ENCODE peak calls at places on chromosomes 6 and 20, in four cellular contexts. One of them, this sample, is unnamed.

GRCh38 chr6:136677822-136678221 is 114.5 kb downstream of the MAP3K5 start:
- DNase-seq in OCI-LY7: no peak
- DNase-seq in AG09309: no peak
- DNase-seq in foreskin fibroblast: no peak
- DNase-seq in this sample: no peak

GRCh38 chr6:130503146-130503545 is 137.3 kb downstream of the TMEM200A start:
- DNase-seq in OCI-LY7: no peak
- DNase-seq in AG09309: no peak
- DNase-seq in foreskin fibroblast: peak
- DNase-seq in this sample: no peak

GRCh38 chr6:30885999-30886896 is 1.9 kb downstream of the DDR1 start:
- DNase-seq in OCI-LY7: no peak
- DNase-seq in AG09309: no peak
- DNase-seq in foreskin fibroblast: peak
- DNase-seq in this sample: no peak

GRCh38 chr6:58073263-58073662 is 755.8 kb downstream of the PRIM2 start:
- DNase-seq in OCI-LY7: no peak
- DNase-seq in AG09309: no peak
- DNase-seq in foreskin fibroblast: no peak
- DNase-seq in this sample: no peak

GRCh38 chr6:93417421-93417996 is 1.9 kb downstream of the EPHA7 start:
- DNase-seq in OCI-LY7: no peak
- DNase-seq in AG09309: no peak
- DNase-seq in foreskin fibroblast: peak
- DNase-seq in this sample: no peak

GRCh38 chr6:36461646-36462045 is 18.8 kb downstream of the KCTD20 start:
- DNase-seq in OCI-LY7: no peak
- DNase-seq in AG09309: no peak
- DNase-seq in foreskin fibroblast: no peak
- DNase-seq in this sample: no peak

GRCh38 chr20:43949248-43949647 is 34.6 kb downstream of the TOX2 start:
- DNase-seq in OCI-LY7: no peak
- DNase-seq in AG09309: no peak
- DNase-seq in foreskin fibroblast: no peak
- DNase-seq in this sample: no peak

GRCh38 chr6:11806561-11807317 is 28.1 kb upstream of the ADTRP start:
- DNase-seq in OCI-LY7: no peak
- DNase-seq in AG09309: no peak
- DNase-seq in foreskin fibroblast: no peak
- DNase-seq in this sample: no peak

GRCh38 chr6:118980063-118980462 is 45.1 kb upstream of the MCM9 start:
- DNase-seq in OCI-LY7: no peak
- DNase-seq in AG09309: no peak
- DNase-seq in foreskin fibroblast: peak
- DNase-seq in this sample: no peak

GRCh38 chr6:148521158-148521557 is 178.5 kb downstream of the SASH1 start:
- DNase-seq in OCI-LY7: peak
- DNase-seq in AG09309: no peak
- DNase-seq in foreskin fibroblast: no peak
- DNase-seq in this sample: no peak

GRCh38 chr6:51541847-51542246 is 545.6 kb downstream of the PKHD1 start:
- DNase-seq in OCI-LY7: no peak
- DNase-seq in AG09309: no peak
- DNase-seq in foreskin fibroblast: no peak
- DNase-seq in this sample: peak

GRCh38 chr6:42764883-42765653 is 16.8 kb upstream of the BICRAL start:
- DNase-seq in OCI-LY7: no peak
- DNase-seq in AG09309: no peak
- DNase-seq in foreskin fibroblast: no peak
- DNase-seq in this sample: no peak

GRCh38 chr6:116500969-116501433 is 10.4 kb upstream of the CALHM5 start:
- DNase-seq in OCI-LY7: no peak
- DNase-seq in AG09309: no peak
- DNase-seq in foreskin fibroblast: peak
- DNase-seq in this sample: no peak

GRCh38 chr6:144139817-144140216 is 10.5 kb upstream of the STX11 start:
- DNase-seq in OCI-LY7: no peak
- DNase-seq in AG09309: no peak
- DNase-seq in foreskin fibroblast: no peak
- DNase-seq in this sample: no peak

GRCh38 chr6:27668442-27669275 is 195.8 kb upstream of the ZNF184 start:
- DNase-seq in OCI-LY7: peak
- DNase-seq in AG09309: no peak
- DNase-seq in foreskin fibroblast: peak
- DNase-seq in this sample: no peak

GRCh38 chr6:128327890-128328289 is 192.5 kb downstream of the PTPRK start:
- DNase-seq in OCI-LY7: peak
- DNase-seq in AG09309: no peak
- DNase-seq in foreskin fibroblast: peak
- DNase-seq in this sample: no peak

GRCh38 chr20:52303281-52303950 is 111.8 kb upstream of the ZFP64 start:
- DNase-seq in OCI-LY7: no peak
- DNase-seq in AG09309: no peak
- DNase-seq in foreskin fibroblast: no peak
- DNase-seq in this sample: no peak

GRCh38 chr6:41494212-41495115 is 51.7 kb upstream of the FOXP4 start:
- DNase-seq in OCI-LY7: no peak
- DNase-seq in AG09309: no peak
- DNase-seq in foreskin fibroblast: no peak
- DNase-seq in this sample: no peak

GRCh38 chr6:152121910-152122309 is 314.4 kb downstream of the ESR1 start:
- DNase-seq in OCI-LY7: no peak
- DNase-seq in AG09309: no peak
- DNase-seq in foreskin fibroblast: no peak
- DNase-seq in this sample: no peak

GRCh38 chr20:50395914-50396488 is 114.2 kb upstream of the PTPN1 start:
- DNase-seq in OCI-LY7: no peak
- DNase-seq in AG09309: no peak
- DNase-seq in foreskin fibroblast: no peak
- DNase-seq in this sample: no peak

GRCh38 chr6:119620846-119621570 is 271.4 kb upstream of the MAN1A1 start:
- DNase-seq in OCI-LY7: no peak
- DNase-seq in AG09309: peak
- DNase-seq in foreskin fibroblast: peak
- DNase-seq in this sample: peak

GRCh38 chr6:149964243-149965190 is 774 bp downstream of the ULBP1 start:
- DNase-seq in OCI-LY7: no peak
- DNase-seq in AG09309: no peak
- DNase-seq in foreskin fibroblast: peak
- DNase-seq in this sample: no peak

GRCh38 chr6:168494726-168495125 is 53.7 kb downstream of the SMOC2 start:
- DNase-seq in OCI-LY7: no peak
- DNase-seq in AG09309: no peak
- DNase-seq in foreskin fibroblast: no peak
- DNase-seq in this sample: no peak

GRCh38 chr6:106728296-106728870 is 99.0 kb downstream of the QRSL1 start:
- DNase-seq in OCI-LY7: peak
- DNase-seq in AG09309: no peak
- DNase-seq in foreskin fibroblast: no peak
- DNase-seq in this sample: no peak
- TF ChIP-seq CTCF in OCI-LY7: peak
- TF ChIP-seq CTCF in AG09309: no peak
- TF ChIP-seq CTCF in foreskin fibroblast: no peak
- TF ChIP-seq CTCF in this sample: no peak

GRCh38 chr6:165805604-165806003 is 142.6 kb upstream of the PDE10A start:
- DNase-seq in OCI-LY7: no peak
- DNase-seq in AG09309: no peak
- DNase-seq in foreskin fibroblast: no peak
- DNase-seq in this sample: no peak

GRCh38 chr6:165805067-165805525 is 142.1 kb upstream of the PDE10A start:
- DNase-seq in OCI-LY7: no peak
- DNase-seq in AG09309: no peak
- DNase-seq in foreskin fibroblast: no peak
- DNase-seq in this sample: no peak

GRCh38 chr6:165807249-165807951 is 144.4 kb upstream of the PDE10A start:
- DNase-seq in OCI-LY7: no peak
- DNase-seq in AG09309: no peak
- DNase-seq in foreskin fibroblast: no peak
- DNase-seq in this sample: no peak

GRCh38 chr6:165806126-165806810 is 143.2 kb upstream of the PDE10A start:
- DNase-seq in OCI-LY7: no peak
- DNase-seq in AG09309: no peak
- DNase-seq in foreskin fibroblast: no peak
- DNase-seq in this sample: no peak

GRCh38 chr6:165804331-165805066 is 141.5 kb upstream of the PDE10A start:
- DNase-seq in OCI-LY7: no peak
- DNase-seq in AG09309: no peak
- DNase-seq in foreskin fibroblast: no peak
- DNase-seq in this sample: no peak
- H3K4me3 ChIP-seq in OCI-LY7: no peak
- H3K4me3 ChIP-seq in AG09309: no peak
- H3K4me3 ChIP-seq in foreskin fibroblast: no peak
- H3K4me3 ChIP-seq in this sample: peak

GRCh38 chr6:22146581-22147468 is 150.0 kb downstream of the PRL start:
- DNase-seq in OCI-LY7: no peak
- DNase-seq in AG09309: no peak
- DNase-seq in foreskin fibroblast: peak
- DNase-seq in this sample: no peak

GRCh38 chr6:22147983-22148797 is 148.6 kb downstream of the PRL start:
- DNase-seq in OCI-LY7: no peak
- DNase-seq in AG09309: peak
- DNase-seq in foreskin fibroblast: peak
- DNase-seq in this sample: peak

GRCh38 chr6:22145294-22145693 is 151.5 kb downstream of the PRL start:
- DNase-seq in OCI-LY7: no peak
- DNase-seq in AG09309: no peak
- DNase-seq in foreskin fibroblast: no peak
- DNase-seq in this sample: peak

GRCh38 chr6:22147469-22147815 is 149.4 kb downstream of the PRL start:
- DNase-seq in OCI-LY7: no peak
- DNase-seq in AG09309: no peak
- DNase-seq in foreskin fibroblast: no peak
- DNase-seq in this sample: no peak

GRCh38 chr6:22145823-22146379 is 150.9 kb downstream of the PRL start:
- DNase-seq in OCI-LY7: no peak
- DNase-seq in AG09309: peak
- DNase-seq in foreskin fibroblast: peak
- DNase-seq in this sample: peak
- TF ChIP-seq CTCF in OCI-LY7: no peak
- TF ChIP-seq CTCF in AG09309: peak
- TF ChIP-seq CTCF in foreskin fibroblast: peak
- TF ChIP-seq CTCF in this sample: peak

GRCh38 chr20:17024513-17025105 is 202.2 kb upstream of the PCSK2 start:
- DNase-seq in OCI-LY7: no peak
- DNase-seq in AG09309: no peak
- DNase-seq in foreskin fibroblast: no peak
- DNase-seq in this sample: peak
- H3K4me3 ChIP-seq in OCI-LY7: no peak
- H3K4me3 ChIP-seq in AG09309: no peak
- H3K4me3 ChIP-seq in foreskin fibroblast: no peak
- H3K4me3 ChIP-seq in this sample: no peak

DNA sequence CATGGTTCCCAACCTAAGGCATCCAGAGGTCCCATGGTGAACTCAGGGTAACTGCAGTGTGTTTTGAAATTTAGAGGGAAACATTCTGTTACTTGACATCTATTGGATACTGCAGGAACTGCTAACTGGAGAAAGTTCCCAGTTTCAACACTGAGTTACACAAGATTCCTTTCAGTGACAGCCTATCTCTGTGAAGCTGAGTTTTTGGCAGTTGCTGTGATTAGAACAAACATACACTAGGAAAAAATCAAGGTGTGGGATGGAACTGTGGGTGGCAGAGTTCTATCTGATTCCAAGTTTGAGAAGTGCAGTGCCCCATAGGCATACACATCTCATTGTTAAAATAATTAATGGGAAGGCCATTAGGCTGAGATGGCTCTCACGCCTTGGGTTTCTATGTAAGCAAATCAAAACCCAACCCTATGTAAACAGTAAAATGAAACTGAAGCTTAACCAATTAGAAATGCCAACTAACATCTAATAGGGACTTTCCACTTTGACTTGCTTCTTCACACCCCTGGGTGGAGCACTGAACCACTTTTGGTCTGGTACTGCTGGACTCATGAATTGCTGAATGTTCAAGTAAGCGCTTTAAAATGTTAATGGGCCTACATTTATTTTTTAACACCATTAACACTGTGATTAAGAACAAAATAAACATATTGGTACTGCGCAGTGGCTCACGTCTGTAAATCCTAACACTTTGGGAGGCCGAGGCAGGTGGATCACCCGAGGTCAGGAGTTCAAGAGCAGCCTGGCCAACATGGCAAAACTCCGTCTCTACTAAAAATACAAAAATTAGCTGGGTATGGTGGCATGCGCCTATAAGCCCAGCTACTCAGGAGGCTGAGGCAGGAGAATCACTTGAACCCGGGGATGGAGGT is 55.2 kb upstream of the TBC1D7 start:
- DNase-seq in OCI-LY7: no peak
- DNase-seq in AG09309: no peak
- DNase-seq in foreskin fibroblast: no peak
- DNase-seq in this sample: no peak
- TF ChIP-seq CTCF in OCI-LY7: peak
- TF ChIP-seq CTCF in AG09309: peak
- TF ChIP-seq CTCF in foreskin fibroblast: peak
- TF ChIP-seq CTCF in this sample: no peak

This sample was measured in retinal pigment epithelial cell.